ENCODE peak calls at places on chromosomes 3 and 15, in seven cellular contexts. K is naive thymus-derived CD4-positive, alpha-beta T cell; C is EL; H is HEK293T; W is central memory CD4-positive, alpha-beta T cell; R is Daoy; Z is ovary. A is an unnamed sample.

GRCh38 chr3:196546537-196546936 is 21.8 kb downstream of the WDR53 start:
- DNase-seq in W (no peak), H (no peak), K (no peak), Z (no peak), C (no peak), R (no peak), A (no peak)

GRCh38 chr3:18424213-18424861 is 802 bp downstream of the SATB1 start:
- DNase-seq in C (no peak), H (no peak), Z (peak), K (no peak), R (no peak), W (peak), A (no peak)

GRCh38 chr3:25818335-25818734 is 28.4 kb downstream of the OXSM start:
- DNase-seq in W (no peak), Z (no peak), R (no peak), C (no peak), K (no peak), H (no peak), A (no peak)

GRCh38 chr3:45127130-45127822 is 18.9 kb downstream of the CDCP1 start:
- DNase-seq in R (no peak), Z (no peak), H (no peak), W (no peak), C (no peak), K (no peak), A (no peak)

GRCh38 chr3:181488536-181488935 is 223.2 kb upstream of the SOX2 start:
- DNase-seq in C (no peak), W (no peak), K (no peak), Z (no peak), R (no peak), H (no peak), A (no peak)

GRCh38 chr3:138694287-138695007 is 85.9 kb downstream of the FAIM start:
- DNase-seq in C (peak), H (no peak), W (no peak), R (peak), K (no peak), Z (no peak), A (no peak)

GRCh38 chr3:124768812-124769211 is 38.6 kb downstream of the UMPS start:
- DNase-seq in K (no peak), H (peak), R (peak), C (peak), W (no peak), Z (no peak), A (no peak)

GRCh38 chr15:48861813-48862431 is 16.0 kb upstream of the EID1 start:
- DNase-seq in K (peak), H (peak), Z (no peak), R (peak), W (peak), C (peak), A (no peak)

GRCh38 chr3:172309741-172310140 is 138.5 kb downstream of the GHSR start:
- DNase-seq in Z (no peak), H (no peak), R (no peak), K (no peak), C (no peak), W (no peak), A (no peak)

GRCh38 chr15:60585743-60586708 is 107.1 kb upstream of the ICE2 start:
- DNase-seq in R (peak), W (peak), Z (no peak), H (peak), K (peak), C (peak), A (peak)

GRCh38 chr3:87298111-87298718 is 21.8 kb upstream of the POU1F1 start:
- DNase-seq in Z (no peak), H (peak), K (peak), C (peak), R (peak), W (peak), A (no peak)

GRCh38 chr3:182212479-182213076 is 500.9 kb downstream of the SOX2 start:
- DNase-seq in W (no peak), C (peak), H (no peak), R (peak), Z (no peak), K (no peak), A (no peak)

GRCh38 chr15:85563328-85563727 is 182.9 kb downstream of the AKAP13 start:
- DNase-seq in Z (no peak), R (no peak), K (no peak), H (no peak), W (no peak), C (peak), A (no peak)

GRCh38 chr3:195609229-195609628 is 25.5 kb upstream of the APOD start:
- DNase-seq in R (no peak), W (peak), K (peak), H (no peak), C (no peak), Z (no peak), A (peak)

GRCh38 chr15:41967506-41968206 is 4.7 kb downstream of the EHD4 start:
- DNase-seq in W (no peak), Z (no peak), C (peak), H (no peak), K (no peak), R (peak), A (peak)

GRCh38 chr3:162704991-162705390 is 1208.4 kb downstream of the OTOL1 start:
- DNase-seq in K (no peak), W (no peak), C (no peak), H (no peak), R (no peak), Z (no peak), A (no peak)

GRCh38 chr3:186359078-186359477 is 3.0 kb downstream of the DGKG start:
- DNase-seq in K (no peak), R (no peak), H (no peak), C (no peak), Z (no peak), W (no peak), A (no peak)

GRCh38 chr3:118936811-118937210 is 97.8 kb downstream of the IGSF11 start:
- DNase-seq in H (no peak), W (no peak), C (no peak), R (no peak), K (no peak), Z (no peak), A (no peak)

GRCh38 chr3:43389388-43390254 is 103.3 kb downstream of the SNRK start:
- DNase-seq in W (peak), H (no peak), R (peak), Z (no peak), K (peak), C (peak), A (no peak)

GRCh38 chr3:38117163-38117716 is 19.7 kb downstream of the ACAA1 start:
- DNase-seq in R (no peak), H (no peak), Z (no peak), W (no peak), K (no peak), C (no peak), A (no peak)

GRCh38 chr3:14660942-14661341 is 9.4 kb downstream of the CCDC174 start:
- DNase-seq in C (no peak), W (no peak), R (no peak), K (no peak), H (no peak), Z (no peak), A (no peak)